ENCODE peak calls at places on chromosomes 4 and X, in six cellular contexts. U, V, B, R, H and M are unnamed samples.

GRCh38 chr4:4720671-4721070 is 138.8 kb upstream of the MSX1 start:
- DNase-seq in U (no peak), H (no peak), V (no peak), B (no peak), R (no peak), M (no peak)

GRCh38 chr4:96193061-96193460 is 353.2 kb downstream of the PDHA2 start:
- DNase-seq in V (no peak), H (no peak), R (no peak), U (no peak), B (no peak), M (no peak)

GRCh38 chrX:65821721-65822496 is 154.5 kb downstream of the MSN start:
- DNase-seq in V (no peak), H (no peak), B (no peak), R (no peak), U (peak; percentile 3), M (no peak)

GRCh38 chr4:174314770-174315169 is 31.1 kb downstream of the CEP44 start:
- DNase-seq in U (no peak), V (no peak), B (no peak), R (peak; percentile 64), H (peak; percentile 83), M (peak; percentile 20)

GRCh38 chr4:39655866-39656265 is 17.2 kb upstream of the SMIM14 start:
- DNase-seq in R (no peak), V (no peak), U (no peak), B (peak; percentile 53), H (peak; percentile 42), M (peak; percentile 53)

GRCh38 chrX:129908636-129909035 is 2.7 kb downstream of the UTP14A start:
- DNase-seq in B (no peak), H (no peak), R (no peak), V (no peak), U (no peak), M (no peak)

GRCh38 chrX:69504626-69505612 is 793 bp downstream of the NALF2 start:
- DNase-seq in B (no peak), U (no peak), V (no peak), R (no peak), H (no peak), M (no peak)

GRCh38 chr4:3421470-3421869 is 20.3 kb upstream of the HGFAC start:
- DNase-seq in V (no peak), B (no peak), H (no peak), R (no peak), U (no peak), M (no peak)

GRCh38 chr4:38366451-38366850 is 297.5 kb upstream of the KLF3 start:
- DNase-seq in V (no peak), B (peak; percentile 47), U (no peak), R (no peak), H (no peak), M (no peak)

GRCh38 chrX:104482757-104483156 is 83.2 kb upstream of the IL1RAPL2 start:
- DNase-seq in U (no peak), B (no peak), H (peak; percentile 13), R (no peak), V (no peak), M (no peak)